ENCODE peak calls at places on chromosomes 4 and X, in five cellular contexts. B is esophagus muscularis mucosa, R is G401, M is IMR-90, S is Calu3. V is an unnamed sample.

GRCh38 chr4:1451752-1452122 is 45.5 kb upstream of the NKX1-1 start:
- DNase-seq in B (no peak), R (no peak), M (no peak), S (no peak), V (no peak)

GRCh38 chr4:169986369-169986768 is 39.8 kb downstream of the MFAP3L start:
- DNase-seq in B (no peak), R (no peak), M (no peak), S (no peak), V (no peak)

GRCh38 chr4:132737344-132737743 is 411.8 kb upstream of the PCDH10 start:
- DNase-seq in B (no peak), R (no peak), M (no peak), S (no peak), V (no peak)

GRCh38 chr4:159035570-159035969 is 67.3 kb upstream of the RAPGEF2 start:
- DNase-seq in B (no peak), R (no peak), M (no peak), S (no peak), V (no peak)

GRCh38 chr4:102627831-102628523 is 126.8 kb downstream of the NFKB1 start:
- DNase-seq in B (no peak), R (peak; percentile 24), M (peak; percentile 79), S (peak; percentile 21), V (no peak)

GRCh38 chr4:17723648-17724047 is 57.8 kb downstream of the FAM184B start:
- DNase-seq in B (no peak), R (no peak), M (no peak), S (no peak), V (no peak)

GRCh38 chr4:38237139-38237538 is 276.9 kb downstream of the PTTG2 start:
- DNase-seq in B (no peak), R (no peak), M (peak; percentile 55), S (peak; percentile 40), V (no peak)

GRCh38 chrX:1481636-1482529 is 29.2 kb upstream of the ASMTL start:
- DNase-seq in B (peak; percentile 93), R (no peak), M (peak; percentile 76), S (peak; percentile 35), V (no peak)

GRCh38 chr4:86449746-86450145 is 89.9 kb upstream of the MAPK10 start:
- DNase-seq in B (no peak), R (no peak), M (no peak), S (no peak), V (no peak)

GRCh38 chrX:13688772-13689518 is at the start of gene RAB9A:
- DNase-seq in B (peak; percentile 93), R (peak; percentile 70), M (peak; percentile 68), S (peak; percentile 93), V (peak; percentile 57)

GRCh38 chr4:88846232-88846790 is 148.7 kb upstream of the NAP1L5 start:
- DNase-seq in B (no peak), R (no peak), M (peak; percentile 28), S (no peak), V (no peak)

GRCh38 chr4:184420402-184420801 is 53.9 kb downstream of the IRF2 start:
- DNase-seq in B (no peak), R (no peak), M (no peak), S (no peak), V (no peak)

GRCh38 chr4:3446631-3447320 is 5.0 kb downstream of the HGFAC start:
- DNase-seq in B (no peak), R (no peak), M (no peak), S (no peak), V (no peak)

GRCh38 chr4:152943673-152944072 is 7.5 kb downstream of the FHDC1 start:
- DNase-seq in B (no peak), R (no peak), M (peak; percentile 44), S (no peak), V (no peak)

GRCh38 chr4:144518181-144518895 is 127.6 kb upstream of the HHIP start:
- DNase-seq in B (no peak), R (no peak), M (peak; percentile 7), S (no peak), V (no peak)

GRCh38 chr4:123832173-123833026 is 435.8 kb downstream of the SPRY1 start:
- DNase-seq in B (peak; percentile 95), R (peak; percentile 41), M (peak; percentile 100), S (no peak), V (no peak)

GRCh38 chr4:3877868-3878267 is 111.7 kb downstream of the ADRA2C start:
- DNase-seq in B (no peak), R (no peak), M (no peak), S (no peak), V (no peak)

GRCh38 chr4:152045781-152046571 is 285.2 kb upstream of the GATB start:
- DNase-seq in B (peak; percentile 89), R (no peak), M (no peak), S (peak; percentile 78), V (no peak)

GRCh38 chr4:6420036-6420435 is 52.4 kb downstream of the PPP2R2C start:
- DNase-seq in B (no peak), R (peak; percentile 95), M (no peak), S (no peak), V (no peak)

GRCh38 chr4:167274346-167274745 is 40.1 kb upstream of the SPOCK3 start:
- DNase-seq in B (no peak), R (no peak), M (no peak), S (no peak), V (no peak)

GRCh38 chr4:6425911-6426310 is 46.5 kb downstream of the PPP2R2C start:
- DNase-seq in B (no peak), R (no peak), M (no peak), S (no peak), V (no peak)

GRCh38 chrX:13076176-13076956 is 31.9 kb upstream of the FAM9C start:
- DNase-seq in B (no peak), R (no peak), M (peak; percentile 51), S (no peak), V (no peak)

GRCh38 chrX:39491548-39492297 is 606.0 kb downstream of the BCOR start:
- DNase-seq in B (no peak), R (no peak), M (no peak), S (no peak), V (no peak)

GRCh38 chr4:152729466-152729865 is 49.7 kb upstream of the TMEM154 start:
- DNase-seq in B (no peak), R (no peak), M (peak; percentile 11), S (no peak), V (no peak)

GRCh38 chrX:111167334-111167733 is 71.3 kb downstream of the PAK3 start:
- DNase-seq in B (no peak), R (no peak), M (no peak), S (no peak), V (no peak)

GRCh38 chr4:55023030-55023429 is 102.4 kb downstream of the KDR start:
- DNase-seq in B (no peak), R (no peak), M (no peak), S (no peak), V (no peak)

GRCh38 chrX:149522914-149523313 is 17.8 kb upstream of the IDS start:
- DNase-seq in B (no peak), R (no peak), M (no peak), S (peak; percentile 19), V (no peak)

GRCh38 chrX:120697053-120697452 is 67.2 kb upstream of the C1GALT1C1 start:
- DNase-seq in B (no peak), R (no peak), M (no peak), S (no peak), V (no peak)

GRCh38 chr4:23680616-23681518 is 209.0 kb downstream of the PPARGC1A start:
- DNase-seq in B (no peak), R (peak; percentile 20), M (peak; percentile 8), S (no peak), V (no peak)

GRCh38 chrX:17682259-17682658 is 55.0 kb upstream of the SCML1 start:
- DNase-seq in B (no peak), R (no peak), M (no peak), S (no peak), V (no peak)

GRCh38 chr4:6556263-6556662 is 18.7 kb upstream of the MAN2B2 start:
- DNase-seq in B (no peak), R (no peak), M (no peak), S (peak; percentile 25), V (no peak)

GRCh38 chr4:137981277-137981676 is 260.9 kb downstream of the SLC7A11 start:
- DNase-seq in B (no peak), R (no peak), M (peak; percentile 59), S (no peak), V (no peak)